ENCODE peak calls at places on chromosomes 11 and 22, in seven cellular contexts. One of them, this sample, is unnamed.

GRCh38 chr11:67629386-67630229 is at the start of gene NUDT8:
- DNase-seq in lower leg skin: peak
- DNase-seq in neural progenitor cell: peak
- DNase-seq in IMR-90: peak
- DNase-seq in stimulated activated CD8-positive, alpha-beta memory T cell treated with anti-CD3 and anti-CD28 coated beads, Interleukin-4, amount 100 ng/mL, for 1 hour: peak
- DNase-seq in activated CD8-positive, alpha-beta T cell treated with anti-CD3 and anti-CD28 coated beads for 36 hours: peak
- DNase-seq in stimulated activated CD4-positive, alpha-beta T cell treated with anti-CD3 and anti-CD28 coated beads, TNF-alpha, amount 100 ng/mL, for 24 hours: peak
- DNase-seq in this sample: peak

GRCh38 chr11:460331-461199 is 10.5 kb downstream of the PTDSS2 start:
- DNase-seq in lower leg skin: no peak
- DNase-seq in neural progenitor cell: no peak
- DNase-seq in IMR-90: no peak
- DNase-seq in stimulated activated CD8-positive, alpha-beta memory T cell treated with anti-CD3 and anti-CD28 coated beads, Interleukin-4, amount 100 ng/mL, for 1 hour: no peak
- DNase-seq in activated CD8-positive, alpha-beta T cell treated with anti-CD3 and anti-CD28 coated beads for 36 hours: no peak
- DNase-seq in stimulated activated CD4-positive, alpha-beta T cell treated with anti-CD3 and anti-CD28 coated beads, TNF-alpha, amount 100 ng/mL, for 24 hours: no peak
- DNase-seq in this sample: no peak

GRCh38 chr11:64969209-64969608 is 2.7 kb downstream of the MAJIN start:
- DNase-seq in lower leg skin: no peak
- DNase-seq in neural progenitor cell: no peak
- DNase-seq in IMR-90: peak
- DNase-seq in stimulated activated CD8-positive, alpha-beta memory T cell treated with anti-CD3 and anti-CD28 coated beads, Interleukin-4, amount 100 ng/mL, for 1 hour: no peak
- DNase-seq in activated CD8-positive, alpha-beta T cell treated with anti-CD3 and anti-CD28 coated beads for 36 hours: no peak
- DNase-seq in stimulated activated CD4-positive, alpha-beta T cell treated with anti-CD3 and anti-CD28 coated beads, TNF-alpha, amount 100 ng/mL, for 24 hours: no peak
- DNase-seq in this sample: no peak

GRCh38 chr11:125315088-125315740 is 150.7 kb downstream of the PKNOX2 start:
- DNase-seq in lower leg skin: no peak
- DNase-seq in neural progenitor cell: no peak
- DNase-seq in IMR-90: peak
- DNase-seq in stimulated activated CD8-positive, alpha-beta memory T cell treated with anti-CD3 and anti-CD28 coated beads, Interleukin-4, amount 100 ng/mL, for 1 hour: no peak
- DNase-seq in activated CD8-positive, alpha-beta T cell treated with anti-CD3 and anti-CD28 coated beads for 36 hours: no peak
- DNase-seq in stimulated activated CD4-positive, alpha-beta T cell treated with anti-CD3 and anti-CD28 coated beads, TNF-alpha, amount 100 ng/mL, for 24 hours: no peak
- DNase-seq in this sample: no peak

GRCh38 chr11:69501891-69502860 is 20.7 kb downstream of the LINC01488 start:
- DNase-seq in lower leg skin: no peak
- DNase-seq in neural progenitor cell: no peak
- DNase-seq in IMR-90: no peak
- DNase-seq in stimulated activated CD8-positive, alpha-beta memory T cell treated with anti-CD3 and anti-CD28 coated beads, Interleukin-4, amount 100 ng/mL, for 1 hour: no peak
- DNase-seq in activated CD8-positive, alpha-beta T cell treated with anti-CD3 and anti-CD28 coated beads for 36 hours: no peak
- DNase-seq in stimulated activated CD4-positive, alpha-beta T cell treated with anti-CD3 and anti-CD28 coated beads, TNF-alpha, amount 100 ng/mL, for 24 hours: no peak
- DNase-seq in this sample: no peak

GRCh38 chr11:97996762-97997161 is 1024.0 kb upstream of the CNTN5 start:
- DNase-seq in lower leg skin: no peak
- DNase-seq in neural progenitor cell: no peak
- DNase-seq in IMR-90: no peak
- DNase-seq in stimulated activated CD8-positive, alpha-beta memory T cell treated with anti-CD3 and anti-CD28 coated beads, Interleukin-4, amount 100 ng/mL, for 1 hour: no peak
- DNase-seq in activated CD8-positive, alpha-beta T cell treated with anti-CD3 and anti-CD28 coated beads for 36 hours: no peak
- DNase-seq in stimulated activated CD4-positive, alpha-beta T cell treated with anti-CD3 and anti-CD28 coated beads, TNF-alpha, amount 100 ng/mL, for 24 hours: no peak
- DNase-seq in this sample: no peak

GRCh38 chr11:68936676-68937620 is 33.3 kb downstream of the IGHMBP2 start:
- DNase-seq in lower leg skin: no peak
- DNase-seq in neural progenitor cell: no peak
- DNase-seq in IMR-90: no peak
- DNase-seq in stimulated activated CD8-positive, alpha-beta memory T cell treated with anti-CD3 and anti-CD28 coated beads, Interleukin-4, amount 100 ng/mL, for 1 hour: no peak
- DNase-seq in activated CD8-positive, alpha-beta T cell treated with anti-CD3 and anti-CD28 coated beads for 36 hours: no peak
- DNase-seq in stimulated activated CD4-positive, alpha-beta T cell treated with anti-CD3 and anti-CD28 coated beads, TNF-alpha, amount 100 ng/mL, for 24 hours: no peak
- DNase-seq in this sample: no peak

GRCh38 chr11:134170909-134171281 is 52.9 kb downstream of the NCAPD3 start:
- DNase-seq in lower leg skin: no peak
- DNase-seq in neural progenitor cell: no peak
- DNase-seq in IMR-90: peak
- DNase-seq in stimulated activated CD8-positive, alpha-beta memory T cell treated with anti-CD3 and anti-CD28 coated beads, Interleukin-4, amount 100 ng/mL, for 1 hour: no peak
- DNase-seq in activated CD8-positive, alpha-beta T cell treated with anti-CD3 and anti-CD28 coated beads for 36 hours: no peak
- DNase-seq in stimulated activated CD4-positive, alpha-beta T cell treated with anti-CD3 and anti-CD28 coated beads, TNF-alpha, amount 100 ng/mL, for 24 hours: no peak
- DNase-seq in this sample: no peak

GRCh38 chr22:38783095-38783710 is 10.7 kb downstream of the DNAL4 start:
- DNase-seq in lower leg skin: no peak
- DNase-seq in neural progenitor cell: no peak
- DNase-seq in IMR-90: no peak
- DNase-seq in stimulated activated CD8-positive, alpha-beta memory T cell treated with anti-CD3 and anti-CD28 coated beads, Interleukin-4, amount 100 ng/mL, for 1 hour: no peak
- DNase-seq in activated CD8-positive, alpha-beta T cell treated with anti-CD3 and anti-CD28 coated beads for 36 hours: no peak
- DNase-seq in stimulated activated CD4-positive, alpha-beta T cell treated with anti-CD3 and anti-CD28 coated beads, TNF-alpha, amount 100 ng/mL, for 24 hours: no peak
- DNase-seq in this sample: no peak

GRCh38 chr11:69183613-69184012 is 27.9 kb downstream of the SMIM38 start:
- DNase-seq in lower leg skin: no peak
- DNase-seq in neural progenitor cell: no peak
- DNase-seq in IMR-90: no peak
- DNase-seq in stimulated activated CD8-positive, alpha-beta memory T cell treated with anti-CD3 and anti-CD28 coated beads, Interleukin-4, amount 100 ng/mL, for 1 hour: no peak
- DNase-seq in activated CD8-positive, alpha-beta T cell treated with anti-CD3 and anti-CD28 coated beads for 36 hours: no peak
- DNase-seq in stimulated activated CD4-positive, alpha-beta T cell treated with anti-CD3 and anti-CD28 coated beads, TNF-alpha, amount 100 ng/mL, for 24 hours: no peak
- DNase-seq in this sample: no peak

This sample was measured in NB4.